ENCODE peak calls at places on chromosome 9, in seven cellular contexts. One of them, this sample, is unnamed.
A peak's percentile ranks its signal among the peaks of the same experiment; 100 is the strongest.

GRCh38 chr9:129568560-129569505 is 52.1 kb downstream of the C9orf50 start:
- DNase-seq in NCI-H345: no peak
- DNase-seq in mesendoderm: peak; percentile 64
- DNase-seq in HEK293T: peak; percentile 31
- DNase-seq in endothelial cell of umbilical vein: no peak
- DNase-seq in activated CD8-positive, alpha-beta memory T cell treated with anti-CD3 and anti-CD28 coated beads, Interleukin-2, amount 10 ng/mL, durations not matched to agents 7 days and 5 days: no peak
- DNase-seq in ovary: peak; percentile 78
- DNase-seq in this sample: no peak

GRCh38 chr9:131798166-131798565 is 58.3 kb upstream of the RAPGEF1 start:
- DNase-seq in NCI-H345: no peak
- DNase-seq in mesendoderm: no peak
- DNase-seq in HEK293T: no peak
- DNase-seq in endothelial cell of umbilical vein: no peak
- DNase-seq in activated CD8-positive, alpha-beta memory T cell treated with anti-CD3 and anti-CD28 coated beads, Interleukin-2, amount 10 ng/mL, durations not matched to agents 7 days and 5 days: no peak
- DNase-seq in ovary: no peak
- DNase-seq in this sample: no peak

GRCh38 chr9:90925581-90926257 is 124.1 kb downstream of the SYK start:
- DNase-seq in NCI-H345: no peak
- DNase-seq in mesendoderm: no peak
- DNase-seq in HEK293T: no peak
- DNase-seq in endothelial cell of umbilical vein: peak; percentile 20
- DNase-seq in activated CD8-positive, alpha-beta memory T cell treated with anti-CD3 and anti-CD28 coated beads, Interleukin-2, amount 10 ng/mL, durations not matched to agents 7 days and 5 days: no peak
- DNase-seq in ovary: no peak
- DNase-seq in this sample: no peak

GRCh38 chr9:16106211-16106610 is 553.4 kb downstream of the CCDC171 start:
- DNase-seq in NCI-H345: no peak
- DNase-seq in mesendoderm: peak; percentile 53
- DNase-seq in HEK293T: no peak
- DNase-seq in endothelial cell of umbilical vein: no peak
- DNase-seq in activated CD8-positive, alpha-beta memory T cell treated with anti-CD3 and anti-CD28 coated beads, Interleukin-2, amount 10 ng/mL, durations not matched to agents 7 days and 5 days: no peak
- DNase-seq in ovary: no peak
- DNase-seq in this sample: no peak

GRCh38 chr9:111237447-111237846 is 92.6 kb downstream of the OR2K2 start:
- DNase-seq in NCI-H345: no peak
- DNase-seq in mesendoderm: no peak
- DNase-seq in HEK293T: no peak
- DNase-seq in endothelial cell of umbilical vein: no peak
- DNase-seq in activated CD8-positive, alpha-beta memory T cell treated with anti-CD3 and anti-CD28 coated beads, Interleukin-2, amount 10 ng/mL, durations not matched to agents 7 days and 5 days: no peak
- DNase-seq in ovary: no peak
- DNase-seq in this sample: no peak

GRCh38 chr9:4371108-4371507 is 71.2 kb upstream of the GLIS3 start:
- DNase-seq in NCI-H345: no peak
- DNase-seq in mesendoderm: peak; percentile 74
- DNase-seq in HEK293T: no peak
- DNase-seq in endothelial cell of umbilical vein: peak; percentile 13
- DNase-seq in activated CD8-positive, alpha-beta memory T cell treated with anti-CD3 and anti-CD28 coated beads, Interleukin-2, amount 10 ng/mL, durations not matched to agents 7 days and 5 days: no peak
- DNase-seq in ovary: no peak
- DNase-seq in this sample: no peak

GRCh38 chr9:18296702-18297531 is 177.0 kb upstream of the ADAMTSL1 start:
- DNase-seq in NCI-H345: no peak
- DNase-seq in mesendoderm: peak; percentile 19
- DNase-seq in HEK293T: no peak
- DNase-seq in endothelial cell of umbilical vein: peak; percentile 76
- DNase-seq in activated CD8-positive, alpha-beta memory T cell treated with anti-CD3 and anti-CD28 coated beads, Interleukin-2, amount 10 ng/mL, durations not matched to agents 7 days and 5 days: no peak
- DNase-seq in ovary: no peak
- DNase-seq in this sample: no peak

GRCh38 chr9:127710204-127710805 is 3.5 kb downstream of the CFAP157 start:
- DNase-seq in NCI-H345: no peak
- DNase-seq in mesendoderm: no peak
- DNase-seq in HEK293T: no peak
- DNase-seq in endothelial cell of umbilical vein: no peak
- DNase-seq in activated CD8-positive, alpha-beta memory T cell treated with anti-CD3 and anti-CD28 coated beads, Interleukin-2, amount 10 ng/mL, durations not matched to agents 7 days and 5 days: no peak
- DNase-seq in ovary: no peak
- DNase-seq in this sample: no peak

GRCh38 chr9:28925184-28925583 is 1351.9 kb upstream of the C9orf72 start:
- DNase-seq in NCI-H345: no peak
- DNase-seq in mesendoderm: no peak
- DNase-seq in HEK293T: no peak
- DNase-seq in endothelial cell of umbilical vein: no peak
- DNase-seq in activated CD8-positive, alpha-beta memory T cell treated with anti-CD3 and anti-CD28 coated beads, Interleukin-2, amount 10 ng/mL, durations not matched to agents 7 days and 5 days: no peak
- DNase-seq in ovary: no peak
- DNase-seq in this sample: no peak

GRCh38 chr9:19229725-19230355 is 653 bp upstream of the DENND4C start:
- DNase-seq in NCI-H345: peak; percentile 70
- DNase-seq in mesendoderm: peak; percentile 89
- DNase-seq in HEK293T: peak; percentile 61
- DNase-seq in endothelial cell of umbilical vein: peak; percentile 72
- DNase-seq in activated CD8-positive, alpha-beta memory T cell treated with anti-CD3 and anti-CD28 coated beads, Interleukin-2, amount 10 ng/mL, durations not matched to agents 7 days and 5 days: peak; percentile 77
- DNase-seq in ovary: no peak
- DNase-seq in this sample: peak; percentile 75

GRCh38 chr9:33022755-33023154 is 2.3 kb upstream of the DNAJA1 start:
- DNase-seq in NCI-H345: no peak
- DNase-seq in mesendoderm: no peak
- DNase-seq in HEK293T: no peak
- DNase-seq in endothelial cell of umbilical vein: no peak
- DNase-seq in activated CD8-positive, alpha-beta memory T cell treated with anti-CD3 and anti-CD28 coated beads, Interleukin-2, amount 10 ng/mL, durations not matched to agents 7 days and 5 days: no peak
- DNase-seq in ovary: no peak
- DNase-seq in this sample: no peak

GRCh38 chr9:73583590-73583989 is 431.9 kb downstream of the ANXA1 start:
- DNase-seq in NCI-H345: no peak
- DNase-seq in mesendoderm: no peak
- DNase-seq in HEK293T: no peak
- DNase-seq in endothelial cell of umbilical vein: no peak
- DNase-seq in activated CD8-positive, alpha-beta memory T cell treated with anti-CD3 and anti-CD28 coated beads, Interleukin-2, amount 10 ng/mL, durations not matched to agents 7 days and 5 days: no peak
- DNase-seq in ovary: no peak
- DNase-seq in this sample: no peak

GRCh38 chr9:18973348-18973747 is 59.7 kb downstream of the SAXO1 start:
- DNase-seq in NCI-H345: no peak
- DNase-seq in mesendoderm: no peak
- DNase-seq in HEK293T: no peak
- DNase-seq in endothelial cell of umbilical vein: no peak
- DNase-seq in activated CD8-positive, alpha-beta memory T cell treated with anti-CD3 and anti-CD28 coated beads, Interleukin-2, amount 10 ng/mL, durations not matched to agents 7 days and 5 days: no peak
- DNase-seq in ovary: no peak
- DNase-seq in this sample: no peak